ENCODE peak calls at places on chromosomes 13 and 19, in five cellular contexts. One of them, this sample, is unnamed.

GRCh38 chr13:77595166-77595810 is 59.8 kb downstream of the SCEL start:
- DNase-seq in HepG2: no peak
- DNase-seq in SK-N-SH: no peak
- DNase-seq in K562: no peak
- DNase-seq in GM12878: no peak
- DNase-seq in this sample: no peak

GRCh38 chr19:17393914-17394313 is at the start of gene CCDC194:
- DNase-seq in K562: no peak
- DNase-seq in SK-N-SH: no peak
- DNase-seq in GM12878: no peak
- DNase-seq in HepG2: no peak
- DNase-seq in this sample: no peak

GRCh38 chr19:5292843-5293606 is 47.6 kb downstream of the PTPRS start:
- DNase-seq in SK-N-SH: peak
- DNase-seq in HepG2: no peak
- DNase-seq in K562: peak
- DNase-seq in GM12878: no peak
- DNase-seq in this sample: no peak

GRCh38 chr19:18109731-18110671 is 12.4 kb downstream of the MAST3 start:
- DNase-seq in HepG2: peak
- DNase-seq in SK-N-SH: peak
- DNase-seq in K562: peak
- DNase-seq in GM12878: no peak
- DNase-seq in this sample: no peak

GRCh38 chr13:87827479-87827878 is 156.3 kb downstream of the SLITRK5 start:
- DNase-seq in HepG2: no peak
- DNase-seq in K562: no peak
- DNase-seq in GM12878: no peak
- DNase-seq in SK-N-SH: no peak
- DNase-seq in this sample: no peak

GRCh38 chr19:13621413-13621812 is 115.1 kb upstream of the CACNA1A start:
- DNase-seq in GM12878: no peak
- DNase-seq in SK-N-SH: no peak
- DNase-seq in K562: peak
- DNase-seq in HepG2: no peak
- DNase-seq in this sample: peak

GRCh38 chr19:30224689-30225606 is 147.2 kb upstream of the ZNF536 start:
- DNase-seq in SK-N-SH: peak
- DNase-seq in HepG2: no peak
- DNase-seq in GM12878: no peak
- DNase-seq in K562: no peak
- DNase-seq in this sample: no peak

GRCh38 chr13:111183959-111184684 is 69.0 kb downstream of the ARHGEF7 start:
- DNase-seq in HepG2: no peak
- DNase-seq in K562: no peak
- DNase-seq in SK-N-SH: no peak
- DNase-seq in GM12878: no peak
- DNase-seq in this sample: no peak

GRCh38 chr13:49304763-49305695 is 57.3 kb downstream of the CDADC1 start:
- DNase-seq in GM12878: no peak
- DNase-seq in SK-N-SH: no peak
- DNase-seq in K562: no peak
- DNase-seq in HepG2: no peak
- DNase-seq in this sample: no peak

GRCh38 chr13:46542833-46543232 is 10.1 kb upstream of the LRCH1 start:
- DNase-seq in K562: no peak
- DNase-seq in GM12878: peak
- DNase-seq in HepG2: no peak
- DNase-seq in SK-N-SH: no peak
- DNase-seq in this sample: no peak

GRCh38 chr19:38952395-38953165 is 21.8 kb downstream of the MRPS12 start:
- DNase-seq in GM12878: no peak
- DNase-seq in HepG2: peak
- DNase-seq in K562: peak
- DNase-seq in SK-N-SH: no peak
- DNase-seq in this sample: no peak

GRCh38 chr19:39409886-39410619 is 2.4 kb upstream of the PLEKHG2 start:
- DNase-seq in HepG2: peak
- DNase-seq in K562: peak
- DNase-seq in GM12878: no peak
- DNase-seq in SK-N-SH: peak
- DNase-seq in this sample: peak

GRCh38 chr13:110127986-110128511 is 178.9 kb downstream of the COL4A1 start:
- DNase-seq in HepG2: no peak
- DNase-seq in K562: no peak
- DNase-seq in GM12878: no peak
- DNase-seq in SK-N-SH: no peak
- DNase-seq in this sample: no peak

GRCh38 chr19:5595129-5595528 is 27.4 kb upstream of the TINCR start:
- DNase-seq in K562: no peak
- DNase-seq in SK-N-SH: no peak
- DNase-seq in GM12878: no peak
- DNase-seq in HepG2: no peak
- DNase-seq in this sample: no peak

GRCh38 chr19:33736158-33736557 is 60.5 kb upstream of the KCTD15 start:
- DNase-seq in K562: no peak
- DNase-seq in HepG2: no peak
- DNase-seq in GM12878: no peak
- DNase-seq in SK-N-SH: no peak
- DNase-seq in this sample: no peak

GRCh38 chr19:18292460-18292809 is 11.0 kb upstream of the JUND start:
- DNase-seq in SK-N-SH: no peak
- DNase-seq in K562: no peak
- DNase-seq in HepG2: no peak
- DNase-seq in GM12878: no peak
- DNase-seq in this sample: no peak

GRCh38 chr13:110137677-110138008 is 169.3 kb downstream of the COL4A1 start:
- DNase-seq in GM12878: no peak
- DNase-seq in HepG2: peak
- DNase-seq in K562: peak
- DNase-seq in SK-N-SH: peak
- DNase-seq in this sample: peak

GRCh38 chr19:39655613-39656012 is at the start of gene LGALS16:
- DNase-seq in SK-N-SH: no peak
- DNase-seq in K562: no peak
- DNase-seq in GM12878: no peak
- DNase-seq in HepG2: no peak
- DNase-seq in this sample: no peak

GRCh38 chr19:42355896-42356295 is 30.5 kb downstream of the MEGF8 start:
- DNase-seq in GM12878: no peak
- DNase-seq in K562: no peak
- DNase-seq in SK-N-SH: no peak
- DNase-seq in HepG2: no peak
- DNase-seq in this sample: no peak

GRCh38 chr19:13091400-13092161 is 11.1 kb downstream of the LYL1 start:
- DNase-seq in SK-N-SH: peak
- DNase-seq in K562: no peak
- DNase-seq in HepG2: no peak
- DNase-seq in GM12878: no peak
- DNase-seq in this sample: no peak

GRCh38 chr13:39451860-39452301 is 151.1 kb downstream of the LHFPL6 start:
- DNase-seq in K562: no peak
- DNase-seq in SK-N-SH: no peak
- DNase-seq in GM12878: no peak
- DNase-seq in HepG2: no peak
- DNase-seq in this sample: no peak

GRCh38 chr13:93151277-93151676 is 75.3 kb upstream of the GPC6 start:
- DNase-seq in SK-N-SH: no peak
- DNase-seq in K562: no peak
- DNase-seq in GM12878: no peak
- DNase-seq in HepG2: no peak
- DNase-seq in this sample: no peak

GRCh38 chr13:57627663-57628062 is 3.9 kb upstream of the PCDH17 start:
- DNase-seq in K562: peak
- DNase-seq in SK-N-SH: peak
- DNase-seq in HepG2: no peak
- DNase-seq in GM12878: no peak
- DNase-seq in this sample: no peak

GRCh38 chr13:26919311-26919710 is 158.7 kb upstream of the GPR12 start:
- DNase-seq in SK-N-SH: no peak
- DNase-seq in GM12878: no peak
- DNase-seq in K562: no peak
- DNase-seq in HepG2: no peak
- DNase-seq in this sample: no peak

GRCh38 chr13:97439196-97439595 is 5.2 kb downstream of the RAP2A start:
- DNase-seq in K562: no peak
- DNase-seq in HepG2: no peak
- DNase-seq in SK-N-SH: no peak
- DNase-seq in GM12878: no peak
- DNase-seq in this sample: no peak

GRCh38 chr13:74443623-74444022 is 309.4 kb upstream of the KLF12 start:
- DNase-seq in HepG2: no peak
- DNase-seq in SK-N-SH: no peak
- DNase-seq in GM12878: no peak
- DNase-seq in K562: no peak
- DNase-seq in this sample: no peak

GRCh38 chr13:19960673-19961015 is 2.1 kb downstream of the ZMYM2 start:
- DNase-seq in GM12878: no peak
- DNase-seq in K562: no peak
- DNase-seq in HepG2: no peak
- DNase-seq in SK-N-SH: no peak
- DNase-seq in this sample: no peak

DNA sequence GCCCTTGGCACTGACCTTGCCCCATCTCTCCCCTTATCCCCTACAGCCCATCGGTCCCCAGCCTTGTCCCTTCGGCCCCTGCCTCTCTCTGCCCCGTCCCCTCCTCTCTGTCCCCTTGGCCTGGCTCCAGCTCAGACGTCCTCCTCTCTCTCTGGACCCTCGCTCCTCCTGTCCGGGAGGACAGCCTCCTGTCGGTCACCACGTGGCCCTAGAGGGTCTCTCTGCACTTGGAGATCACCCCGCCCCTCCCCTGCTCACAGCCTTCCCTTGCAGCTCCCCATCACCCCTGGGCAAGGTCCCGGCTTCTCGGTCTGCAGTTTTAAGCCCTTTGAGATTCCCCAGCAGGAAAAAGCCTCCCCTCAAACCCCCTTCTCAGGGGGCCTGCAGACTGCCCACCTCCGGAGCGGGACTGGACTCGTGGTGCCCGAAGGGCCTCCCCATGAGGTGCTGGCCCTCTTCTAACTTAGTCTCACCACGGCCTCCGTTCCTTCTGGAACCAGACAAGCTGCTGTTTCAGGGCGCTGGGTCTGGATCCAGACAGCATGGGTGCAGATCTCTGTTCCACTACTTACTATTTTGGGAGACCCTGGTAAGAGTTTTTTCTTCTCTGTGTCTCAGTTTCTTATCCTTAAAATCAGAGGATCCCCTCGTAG is 3.3 kb upstream of the KLK15 start:
- DNase-seq in SK-N-SH: no peak
- DNase-seq in GM12878: no peak
- DNase-seq in K562: no peak
- DNase-seq in HepG2: no peak
- DNase-seq in this sample: no peak
- TF ChIP-seq YY1 in SK-N-SH: no peak
- TF ChIP-seq YY1 in GM12878: no peak
- TF ChIP-seq YY1 in K562: no peak
- TF ChIP-seq YY1 in HepG2: no peak
- TF ChIP-seq YY1 in this sample: no peak

DNA sequence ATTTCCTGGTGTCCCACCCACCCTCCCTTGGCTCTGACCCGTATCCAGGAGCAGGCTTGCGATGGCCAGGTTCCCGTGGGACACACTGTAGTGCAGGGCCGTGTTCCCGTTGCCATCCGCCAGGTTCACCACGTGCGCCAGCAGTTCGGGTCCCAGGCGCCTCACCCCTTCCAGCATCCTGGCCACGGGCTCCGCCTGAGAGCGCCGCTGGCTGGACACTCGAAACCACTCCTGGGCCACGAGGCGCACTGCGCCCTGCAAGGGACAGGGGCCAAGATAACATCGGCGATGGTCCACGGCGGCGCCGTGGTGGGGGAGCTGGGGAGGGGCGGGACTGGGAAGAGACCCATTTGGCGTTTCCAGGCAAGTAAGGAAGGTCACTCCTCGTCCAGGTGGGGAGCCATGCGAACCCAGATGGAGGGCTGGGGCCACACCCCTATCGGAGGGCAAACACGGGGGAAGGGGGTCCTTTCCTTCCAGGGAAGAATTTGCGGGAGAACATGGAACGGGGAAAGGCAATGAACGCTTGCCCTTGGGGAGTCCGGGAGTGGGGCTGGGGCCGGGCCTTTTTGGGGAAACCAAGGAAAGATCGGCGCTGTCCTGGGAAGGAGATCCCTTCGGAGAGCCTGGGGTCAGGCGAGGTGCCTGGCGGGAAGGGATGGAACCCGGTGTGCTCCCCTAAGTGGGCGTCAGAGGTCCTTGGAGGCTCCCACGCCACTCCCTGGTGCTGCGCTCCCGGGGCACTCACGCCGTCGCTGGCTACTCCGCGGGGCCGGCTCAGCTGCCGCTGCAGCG is 9.9 kb downstream of the KANK3 start:
- DNase-seq in GM12878: no peak
- DNase-seq in HepG2: no peak
- DNase-seq in K562: no peak
- DNase-seq in SK-N-SH: peak
- DNase-seq in this sample: no peak
- H2AFZ ChIP-seq in GM12878: no peak
- H2AFZ ChIP-seq in HepG2: no peak
- H2AFZ ChIP-seq in K562: no peak
- H2AFZ ChIP-seq in SK-N-SH: no peak
- H2AFZ ChIP-seq in this sample: no peak

GRCh38 chr19:49801401-49801888 is 11.6 kb downstream of the FUZ start:
- DNase-seq in SK-N-SH: no peak
- DNase-seq in K562: no peak
- DNase-seq in GM12878: no peak
- DNase-seq in HepG2: no peak
- DNase-seq in this sample: no peak

GRCh38 chr19:49803529-49803856 is 9.6 kb downstream of the FUZ start:
- DNase-seq in SK-N-SH: no peak
- DNase-seq in GM12878: no peak
- DNase-seq in K562: no peak
- DNase-seq in HepG2: no peak
- DNase-seq in this sample: no peak

GRCh38 chr19:49802836-49803528 is 10.1 kb downstream of the FUZ start:
- DNase-seq in GM12878: no peak
- DNase-seq in SK-N-SH: no peak
- DNase-seq in HepG2: no peak
- DNase-seq in K562: no peak
- DNase-seq in this sample: no peak

GRCh38 chr19:49800771-49801170 is 12.3 kb downstream of the FUZ start:
- DNase-seq in HepG2: no peak
- DNase-seq in GM12878: no peak
- DNase-seq in SK-N-SH: no peak
- DNase-seq in K562: no peak
- DNase-seq in this sample: no peak

GRCh38 chr19:49801966-49802661 is 11.0 kb downstream of the FUZ start:
- DNase-seq in GM12878: no peak
- DNase-seq in HepG2: no peak
- DNase-seq in SK-N-SH: peak
- DNase-seq in K562: peak
- DNase-seq in this sample: no peak
- TF ChIP-seq REST in GM12878: no peak
- TF ChIP-seq REST in HepG2: no peak
- TF ChIP-seq REST in SK-N-SH: no peak
- TF ChIP-seq REST in K562: no peak
- TF ChIP-seq REST in this sample: no peak

GRCh38 chr13:113448885-113449692 is 4.2 kb downstream of the ADPRHL1 start:
- DNase-seq in HepG2: peak
- DNase-seq in SK-N-SH: no peak
- DNase-seq in GM12878: peak
- DNase-seq in K562: peak
- DNase-seq in this sample: peak
- TF ChIP-seq YY1 in HepG2: no peak
- TF ChIP-seq YY1 in SK-N-SH: no peak
- TF ChIP-seq YY1 in GM12878: peak
- TF ChIP-seq YY1 in K562: no peak
- TF ChIP-seq YY1 in this sample: no peak

This sample was measured in HCT116.